ENCODE peak calls at places on chromosomes 7 and 10, in six cellular contexts. A, J, M, T, W and R are unnamed samples. For H3K27me3, the result is how much of the 10 kb centered on the place peaks cover.

GRCh38 chr7:43869898-43870240 is 552 bp upstream of the MRPS24 start:
- DNase-seq in A (peak), J (peak), M (no peak), T (no peak), W (peak), R (no peak)

GRCh38 chr10:788796-789748 is 99.6 kb upstream of the DIP2C start:
- DNase-seq in A (peak), J (peak), M (peak), T (no peak), W (no peak), R (peak)

GRCh38 chr10:131822694-131823245 is 78.0 kb upstream of the PPP2R2D start:
- DNase-seq in A (no peak), J (no peak), M (peak), T (no peak), W (no peak), R (peak)

GRCh38 chr7:44914992-44915607 is 29.8 kb upstream of the PURB start:
- DNase-seq in A (no peak), J (no peak), M (no peak), T (no peak), W (peak), R (no peak)

GRCh38 chr10:46233101-46233500 is 53.7 kb upstream of the ANTXRL start:
- DNase-seq in A (peak), J (peak), M (peak), T (no peak), W (no peak), R (no peak)

GRCh38 chr10:117991701-117992100 is 55.0 kb downstream of the RAB11FIP2 start:
- DNase-seq in A (no peak), J (no peak), M (no peak), T (no peak), W (no peak), R (no peak)

GRCh38 chr10:336247-336646 is 201.0 kb downstream of the ZMYND11 start:
- DNase-seq in A (no peak), J (no peak), M (no peak), T (no peak), W (no peak), R (no peak)

GRCh38 chr10:19817251-19818046 is 1.2 kb downstream of the PLXDC2 start:
- DNase-seq in A (no peak), J (peak), M (peak), T (no peak), W (no peak), R (peak)

GRCh38 chr7:93569189-93569588 is 5.3 kb downstream of the CALCR start:
- DNase-seq in A (no peak), J (no peak), M (no peak), T (no peak), W (no peak), R (no peak)

GRCh38 chr7:151700621-151701185 is 176.2 kb downstream of the PRKAG2 start:
- DNase-seq in A (no peak), J (no peak), M (no peak), T (no peak), W (no peak), R (peak)

GRCh38 chr10:7664707-7665106 is 2.1 kb downstream of the ITIH5 start:
- DNase-seq in A (no peak), J (no peak), M (no peak), T (no peak), W (no peak), R (no peak)

GRCh38 chr10:7666253-7667023 is at the start of gene ITIH5:
- DNase-seq in A (no peak), J (no peak), M (no peak), T (no peak), W (no peak), R (no peak)

GRCh38 chr10:7671121-7671520 is 4.4 kb upstream of the ITIH5 start:
- DNase-seq in A (no peak), J (no peak), M (no peak), T (no peak), W (no peak), R (no peak)

GRCh38 chr10:7670157-7670556 is 3.4 kb upstream of the ITIH5 start:
- DNase-seq in A (no peak), J (no peak), M (no peak), T (no peak), W (no peak), R (no peak)

GRCh38 chr10:7667262-7668141 is 736 bp upstream of the ITIH5 start:
- DNase-seq in A (no peak), J (no peak), M (no peak), T (no peak), W (no peak), R (no peak)
- H3K27me3 ChIP-seq in A (under half), J (under half), M (under half), T (under half), W (under half), R (under half)

GRCh38 chr10:100751211-100751933 is 6.0 kb downstream of the PAX2 start:
- DNase-seq in A (no peak), J (no peak), M (no peak), T (no peak), W (no peak), R (no peak)

GRCh38 chr10:100749309-100750217 is 4.2 kb downstream of the PAX2 start:
- DNase-seq in A (no peak), J (no peak), M (no peak), T (no peak), W (no peak), R (no peak)

GRCh38 chr10:100748251-100749058 is 3.1 kb downstream of the PAX2 start:
- DNase-seq in A (no peak), J (no peak), M (no peak), T (no peak), W (no peak), R (no peak)

GRCh38 chr10:100749059-100749308 is 3.6 kb downstream of the PAX2 start:
- DNase-seq in A (no peak), J (no peak), M (no peak), T (no peak), W (no peak), R (no peak)

GRCh38 chr10:100750291-100751210 is 5.2 kb downstream of the PAX2 start:
- DNase-seq in A (no peak), J (no peak), M (no peak), T (no peak), W (no peak), R (no peak)
- H3K27me3 ChIP-seq in A (half or more), J (half or more), M (under half), T (under half), W (half or more), R (half or more)

DNA sequence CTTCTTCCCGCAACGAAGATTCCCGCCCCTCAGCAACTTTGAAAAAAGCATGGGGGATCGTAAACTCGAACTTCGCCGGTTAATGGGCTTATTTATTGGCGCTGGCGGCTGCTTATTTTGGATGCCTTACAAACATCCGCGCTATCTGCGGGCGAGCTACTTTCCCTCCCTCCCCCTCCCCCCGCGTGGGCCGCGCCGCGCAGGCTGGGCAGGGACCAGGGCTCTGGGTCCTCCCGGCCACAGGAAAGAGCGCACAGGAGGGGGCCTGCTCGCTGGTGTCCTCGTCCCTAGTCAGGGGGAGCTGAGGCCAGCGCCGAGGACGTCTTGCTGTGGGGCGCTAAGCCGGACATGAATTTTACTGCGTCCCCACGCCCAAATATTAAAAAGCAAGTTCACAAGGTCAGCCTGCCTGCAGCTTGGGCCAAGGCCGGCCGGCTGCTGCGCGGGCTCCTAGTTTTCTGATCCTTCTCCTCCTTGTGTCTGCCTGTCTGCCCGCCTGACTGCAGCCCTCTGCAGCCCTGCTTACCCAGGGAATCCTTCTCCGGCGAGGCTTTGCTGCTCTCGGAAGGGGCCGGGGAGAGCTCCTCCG is 1.2 kb downstream of the HOXA10 start:
- DNase-seq in A (peak), J (no peak), M (peak), T (no peak), W (no peak), R (peak)
- H3K27me3 ChIP-seq in A (half or more), J (half or more), M (under half), T (half or more), W (half or more), R (half or more)

GRCh38 chr7:155384751-155385150 is 73.2 kb upstream of the EN2 start:
- DNase-seq in A (no peak), J (no peak), M (no peak), T (no peak), W (no peak), R (no peak)

GRCh38 chr7:155386608-155387007 is 71.3 kb upstream of the EN2 start:
- DNase-seq in A (no peak), J (no peak), M (no peak), T (no peak), W (no peak), R (no peak)

GRCh38 chr7:155382802-155383171 is 75.1 kb upstream of the EN2 start:
- DNase-seq in A (no peak), J (no peak), M (no peak), T (no peak), W (no peak), R (no peak)

GRCh38 chr7:155381852-155382801 is 75.8 kb upstream of the EN2 start:
- DNase-seq in A (no peak), J (no peak), M (no peak), T (no peak), W (no peak), R (no peak)

GRCh38 chr7:155383756-155384491 is 74.0 kb upstream of the EN2 start:
- DNase-seq in A (no peak), J (no peak), M (no peak), T (no peak), W (no peak), R (no peak)
- H3K27me3 ChIP-seq in A (half or more), J (half or more), M (under half), T (under half), W (under half), R (half or more)

GRCh38 chr10:89980166-89980565 is 278.8 kb downstream of the KIF20B start:
- DNase-seq in A (no peak), J (no peak), M (no peak), T (no peak), W (no peak), R (no peak)

GRCh38 chr10:89975716-89976243 is 274.4 kb downstream of the KIF20B start:
- DNase-seq in A (no peak), J (no peak), M (no peak), T (no peak), W (no peak), R (no peak)

GRCh38 chr10:89979726-89980125 is 278.3 kb downstream of the KIF20B start:
- DNase-seq in A (no peak), J (no peak), M (no peak), T (no peak), W (no peak), R (no peak)

GRCh38 chr10:89981891-89982290 is 280.5 kb downstream of the KIF20B start:
- DNase-seq in A (no peak), J (no peak), M (no peak), T (no peak), W (no peak), R (no peak)

GRCh38 chr10:89978081-89978480 is 276.7 kb downstream of the KIF20B start:
- DNase-seq in A (no peak), J (no peak), M (no peak), T (no peak), W (no peak), R (no peak)
- H3K27me3 ChIP-seq in A (under half), J (under half), M (under half), T (under half), W (under half), R (under half)

GRCh38 chr7:111711426-111712065 is 149.3 kb upstream of the IMMP2L start:
- DNase-seq in A (no peak), J (no peak), M (no peak), T (no peak), W (no peak), R (no peak)
- H3K27me3 ChIP-seq in A (under half), J (under half), M (under half), T (under half), W (under half), R (under half)

GRCh38 chr7:73509463-73509862 is 12.6 kb downstream of the BAZ1B start:
- DNase-seq in A (no peak), J (no peak), M (no peak), T (no peak), W (no peak), R (peak)
- H3K27me3 ChIP-seq in A (under half), J (under half), M (under half), T (under half), W (under half), R (under half)

GRCh38 chr10:100634034-100634433 is 98.3 kb downstream of the HIF1AN start:
- DNase-seq in A (no peak), J (no peak), M (no peak), T (no peak), W (no peak), R (no peak)

GRCh38 chr10:100637785-100638184 is 102.0 kb downstream of the HIF1AN start:
- DNase-seq in A (no peak), J (no peak), M (no peak), T (no peak), W (peak), R (no peak)

GRCh38 chr10:100632027-100632426 is 96.3 kb downstream of the HIF1AN start:
- DNase-seq in A (no peak), J (no peak), M (no peak), T (no peak), W (no peak), R (no peak)

GRCh38 chr10:100642295-100642994 is 102.9 kb upstream of the PAX2 start:
- DNase-seq in A (no peak), J (no peak), M (no peak), T (no peak), W (no peak), R (no peak)

GRCh38 chr10:100636848-100637553 is 101.3 kb downstream of the HIF1AN start:
- DNase-seq in A (no peak), J (no peak), M (no peak), T (no peak), W (no peak), R (no peak)
- H3K27me3 ChIP-seq in A (under half), J (half or more), M (under half), T (under half), W (under half), R (half or more)

DNA sequence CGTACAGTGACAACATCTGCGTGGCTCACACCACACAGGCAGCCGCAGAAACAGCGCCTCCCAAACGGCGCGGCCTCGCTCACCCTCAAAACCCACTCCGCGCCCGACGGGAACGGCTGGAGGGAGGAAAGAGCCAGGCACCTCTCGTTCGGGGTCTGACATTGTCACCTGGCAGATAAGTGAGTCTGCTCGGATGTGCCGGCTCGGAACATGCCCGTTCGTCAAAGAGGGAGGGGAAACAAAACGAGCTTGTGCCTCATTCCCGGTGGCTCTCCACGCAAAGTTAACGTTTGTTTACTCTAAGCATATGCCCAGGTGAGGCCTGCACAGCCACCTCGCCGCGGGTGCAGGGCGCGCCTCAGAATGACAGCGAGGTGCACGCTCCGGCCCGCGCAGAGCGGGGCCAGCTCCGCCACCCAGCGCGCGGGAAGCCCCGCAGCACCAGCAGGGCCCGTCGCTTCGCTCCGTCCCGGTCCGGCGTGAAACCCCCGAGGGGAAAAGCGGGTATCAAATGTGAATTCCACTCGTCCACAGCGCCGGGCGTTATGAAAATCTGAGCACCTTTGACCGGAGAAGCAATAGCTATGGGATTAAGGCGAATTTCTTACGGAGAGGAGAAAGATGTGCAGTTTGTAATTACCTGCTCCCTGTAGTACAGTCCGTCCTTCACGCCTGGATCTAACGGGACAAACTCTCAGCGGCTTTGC is 13.1 kb downstream of the CNPY1 start:
- DNase-seq in A (no peak), J (no peak), M (no peak), T (no peak), W (peak), R (no peak)
- H3K27me3 ChIP-seq in A (half or more), J (half or more), M (under half), T (under half), W (under half), R (half or more)